ENCODE peak calls at places on chromosomes 3 and 15, in six cellular contexts. B, L, T, V, F and O are unnamed samples.

GRCh38 chr3:8589880-8590556 is 54.6 kb downstream of the SSUH2 start:
- DNase-seq in T (peak), V (no peak), B (peak), L (no peak), F (no peak), O (no peak)

GRCh38 chr3:42302924-42303634 is 37.1 kb upstream of the CCK start:
- DNase-seq in T (no peak), B (no peak), L (no peak), F (no peak), V (no peak), O (no peak)

GRCh38 chr3:185659942-185660921 is 74.1 kb downstream of the SENP2 start:
- DNase-seq in V (peak), L (peak), B (peak), F (peak), T (no peak), O (peak)

GRCh38 chr3:37301980-37302379 is 127.6 kb upstream of the LRRFIP2 start:
- DNase-seq in T (no peak), B (no peak), V (no peak), F (no peak), L (peak), O (no peak)

GRCh38 chr3:71154846-71155245 is 428.7 kb downstream of the FOXP1 start:
- DNase-seq in T (no peak), L (no peak), V (no peak), B (no peak), F (no peak), O (no peak)

GRCh38 chr3:138594150-138594934 is at the start of gene CEP70:
- DNase-seq in F (peak), L (peak), B (peak), V (peak), T (peak), O (peak)

GRCh38 chr3:71998995-71999673 is 214.2 kb upstream of the PROK2 start:
- DNase-seq in V (no peak), F (peak), B (peak), T (peak), L (no peak), O (peak)

GRCh38 chr15:56732881-56733130 is 503 bp downstream of the ZNF280D start:
- DNase-seq in T (no peak), B (peak), L (no peak), V (peak), F (no peak), O (no peak)

GRCh38 chr3:196360586-196360985 is 22.4 kb upstream of the TM4SF19 start:
- DNase-seq in V (no peak), L (no peak), F (no peak), T (no peak), B (no peak), O (no peak)

GRCh38 chr3:159252772-159253384 is 451.0 kb downstream of the MFSD1 start:
- DNase-seq in T (no peak), L (peak), V (no peak), B (peak), F (peak), O (no peak)

GRCh38 chr15:68612979-68613740 is 34.4 kb downstream of the CORO2B start:
- DNase-seq in F (no peak), L (no peak), T (no peak), V (no peak), B (no peak), O (no peak)

GRCh38 chr15:68400066-68400456 is 31.9 kb downstream of the ITGA11 start:
- DNase-seq in F (peak), L (no peak), T (no peak), V (no peak), B (no peak), O (peak)

GRCh38 chr3:197793246-197793645 is 2.2 kb downstream of the LRCH3 start:
- DNase-seq in T (no peak), V (no peak), L (no peak), F (peak), B (peak), O (no peak)

GRCh38 chr15:63805993-63806980 is 27.5 kb downstream of the HERC1 start:
- DNase-seq in B (no peak), L (no peak), T (no peak), V (no peak), F (no peak), O (no peak)

GRCh38 chr3:169153614-169154013 is 509.9 kb downstream of the MECOM start:
- DNase-seq in F (no peak), T (no peak), V (no peak), B (no peak), L (no peak), O (no peak)

GRCh38 chr3:134134698-134135415 is 105.1 kb upstream of the SLCO2A1 start:
- DNase-seq in B (no peak), L (no peak), V (no peak), F (no peak), T (no peak), O (no peak)

GRCh38 chr3:29280675-29281264 is at the start of gene RBMS3:
- DNase-seq in B (peak), T (peak), V (peak), L (peak), F (peak), O (peak)

GRCh38 chr3:194212021-194212868 is 76.3 kb downstream of the HES1 start:
- DNase-seq in B (no peak), L (peak), V (no peak), F (no peak), T (no peak), O (no peak)

GRCh38 chr3:157618075-157618760 is 115.0 kb upstream of the VEPH1 start:
- DNase-seq in F (peak), B (peak), V (no peak), L (peak), T (peak), O (no peak)

GRCh38 chr15:43184407-43185160 is 619 bp upstream of the CCNDBP1 start:
- DNase-seq in B (no peak), F (no peak), L (no peak), V (no peak), T (no peak), O (no peak)

GRCh38 chr3:134896696-134897095 is 101.6 kb downstream of the EPHB1 start:
- DNase-seq in V (no peak), B (no peak), F (no peak), L (no peak), T (no peak), O (no peak)

GRCh38 chr3:51295625-51296024 is 89.5 kb upstream of the MANF start:
- DNase-seq in T (no peak), V (no peak), L (no peak), B (no peak), F (no peak), O (no peak)

GRCh38 chr3:39208463-39209055 is 16.2 kb upstream of the XIRP1 start:
- DNase-seq in V (peak), T (no peak), L (peak), B (peak), F (peak), O (peak)

GRCh38 chr3:181418249-181418648 is 293.5 kb upstream of the SOX2 start:
- DNase-seq in B (no peak), T (no peak), L (no peak), V (no peak), F (no peak), O (no peak)

GRCh38 chr3:146542968-146543367 is 1.4 kb downstream of the PLSCR1 start:
- DNase-seq in L (no peak), V (no peak), F (no peak), B (no peak), T (no peak), O (no peak)

GRCh38 chr15:29671308-29671981 is 150.8 kb downstream of the TJP1 start:
- DNase-seq in F (peak), T (no peak), L (no peak), V (no peak), B (peak), O (no peak)

GRCh38 chr15:64156652-64157331 is 5.3 kb downstream of the SNX22 start:
- DNase-seq in F (no peak), T (no peak), V (no peak), L (no peak), B (no peak), O (no peak)

GRCh38 chr3:108345492-108346205 is 49.3 kb downstream of the HHLA2 start:
- DNase-seq in L (peak), V (no peak), F (peak), B (no peak), T (no peak), O (no peak)

GRCh38 chr15:71559098-71559497 is 251.3 kb upstream of the NR2E3 start:
- DNase-seq in V (no peak), T (peak), B (peak), F (peak), L (no peak), O (no peak)

GRCh38 chr3:57227930-57228733 is 603 bp downstream of the APPL1 start:
- DNase-seq in V (peak), L (peak), B (peak), T (no peak), F (peak), O (no peak)

GRCh38 chr3:184230603-184231528 is 1.5 kb downstream of the VWA5B2 start:
- DNase-seq in T (no peak), L (peak), F (peak), B (no peak), V (peak), O (no peak)
- H3K4me3 ChIP-seq in T (no peak), L (peak), F (peak), B (no peak), V (peak), O (no peak)

DNA sequence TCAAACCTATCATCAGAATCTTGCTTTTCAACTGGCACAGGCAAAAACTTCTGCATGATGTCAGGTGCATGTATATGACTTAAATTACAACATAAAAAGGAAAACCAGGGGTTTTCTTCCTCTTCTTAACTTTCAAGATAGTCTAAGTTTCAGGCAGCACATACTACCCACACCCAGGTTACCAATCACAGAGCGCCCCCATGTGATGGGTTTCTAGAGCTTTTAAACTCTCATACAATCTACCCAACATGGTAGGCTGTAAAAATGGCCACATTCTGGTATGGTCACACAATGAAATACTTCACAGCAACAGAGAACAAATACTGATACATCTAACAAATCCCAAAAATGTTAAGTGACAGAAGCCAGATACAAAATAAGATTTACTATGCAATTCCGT is 7.4 kb downstream of the MESD start:
- DNase-seq in T (no peak), F (no peak), B (no peak), L (peak), V (no peak), O (no peak)
- TF ChIP-seq CTCF in T (no peak), F (peak), B (peak), L (peak), V (no peak), O (peak)

DNA sequence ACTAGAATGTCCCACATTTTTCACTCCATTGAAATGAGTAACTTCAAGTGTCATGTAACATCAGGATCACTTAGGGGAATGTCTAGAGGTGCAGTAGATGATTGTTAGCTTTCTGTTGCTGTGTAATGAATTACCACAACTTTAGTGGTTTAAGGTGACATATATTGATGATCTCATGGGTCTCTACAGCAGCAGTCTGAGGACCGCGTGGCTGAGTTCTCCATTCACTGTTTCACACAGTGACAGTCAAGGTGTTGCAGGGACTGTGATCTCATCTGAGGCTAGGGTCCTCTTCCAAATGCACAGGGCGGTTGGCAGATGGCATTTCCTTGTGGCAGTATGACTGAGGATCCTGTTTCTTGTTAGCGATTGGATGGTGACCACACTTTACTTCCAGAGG is 82.8 kb downstream of the SLC25A26 start:
- DNase-seq in B (no peak), V (no peak), T (no peak), F (no peak), L (no peak), O (peak)
- H3K4me3 ChIP-seq in B (no peak), V (no peak), T (no peak), F (no peak), L (no peak), O (no peak)

GRCh38 chr3:52683611-52684010 is 2.1 kb downstream of the PBRM1 start:
- DNase-seq in L (no peak), F (no peak), T (no peak), B (no peak), V (no peak), O (no peak)

GRCh38 chr3:52679811-52680210 is 5.9 kb downstream of the PBRM1 start:
- DNase-seq in L (no peak), B (no peak), T (no peak), F (no peak), V (no peak), O (no peak)

GRCh38 chr3:52681610-52682009 is 4.1 kb downstream of the PBRM1 start:
- DNase-seq in L (no peak), B (no peak), F (no peak), V (no peak), T (no peak), O (no peak)

GRCh38 chr3:52684184-52684583 is 1.5 kb downstream of the PBRM1 start:
- DNase-seq in T (no peak), B (no peak), L (no peak), V (no peak), F (no peak), O (no peak)

DNA sequence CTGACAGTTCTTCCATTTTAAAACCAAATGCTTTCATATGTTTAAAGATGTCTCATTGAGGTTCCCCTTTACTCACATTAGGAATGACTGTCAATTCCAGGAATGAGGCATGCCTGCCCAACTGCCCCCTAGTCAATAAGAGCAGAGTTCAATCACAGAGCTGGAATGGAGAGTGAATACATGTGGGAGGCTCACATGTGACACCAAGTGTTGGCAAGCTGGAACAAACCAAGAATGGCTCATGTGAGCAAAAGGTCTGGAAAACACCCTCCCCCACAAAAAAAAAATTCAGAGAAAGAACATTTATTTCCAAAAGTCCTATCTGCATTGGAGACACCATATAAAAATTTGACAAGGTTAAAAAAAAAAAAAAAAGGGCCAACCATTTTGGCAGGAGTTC is 3.7 kb downstream of the PBRM1 start:
- DNase-seq in L (peak), B (peak), V (no peak), F (peak), T (no peak), O (peak)
- TF ChIP-seq CTCF in L (peak), B (peak), V (no peak), F (peak), T (peak), O (peak)

GRCh38 chr3:69983546-69984265 is 15.8 kb upstream of the SAMMSON start:
- DNase-seq in F (no peak), T (no peak), B (no peak), V (no peak), L (no peak), O (peak)

GRCh38 chr3:69987833-69988232 is 11.7 kb upstream of the SAMMSON start:
- DNase-seq in V (no peak), B (no peak), F (no peak), L (no peak), T (no peak), O (no peak)

GRCh38 chr3:69986419-69986818 is 13.1 kb upstream of the SAMMSON start:
- DNase-seq in L (no peak), T (no peak), F (no peak), V (no peak), B (no peak), O (no peak)

DNA sequence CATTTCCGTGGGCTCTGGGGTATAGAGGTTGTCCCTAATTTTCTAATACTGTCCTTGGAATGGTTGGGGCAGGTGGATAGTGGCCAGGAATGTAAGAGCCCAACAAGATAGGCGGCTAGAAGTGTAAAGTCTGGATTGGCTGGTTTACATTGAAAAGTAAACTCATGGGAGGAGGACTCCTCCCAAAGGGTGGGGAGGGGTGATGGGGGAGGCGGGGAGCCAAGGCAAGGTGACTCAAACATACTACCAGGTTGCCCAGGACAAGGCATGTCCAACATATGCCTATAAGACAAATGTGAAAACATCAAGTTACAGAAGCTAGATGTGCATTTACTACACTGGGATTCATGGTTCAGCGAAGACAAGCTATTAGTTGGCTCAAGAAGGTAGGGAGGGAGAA is 14.3 kb upstream of the SAMMSON start:
- DNase-seq in V (no peak), F (peak), T (no peak), L (no peak), B (no peak), O (no peak)
- H3K4me3 ChIP-seq in V (no peak), F (no peak), T (no peak), L (no peak), B (no peak), O (no peak)